ENCODE peak calls at places on chromosomes 16 and 17, in five cellular contexts. Z is prostate gland, F is breast epithelium, R is ascending aorta, M is cardiac muscle cell. L is an unnamed sample.

GRCh38 chr17:13871261-13871660 is 198.0 kb upstream of the COX10 start:
- DNase-seq in Z (no peak), M (no peak), R (no peak), F (no peak), L (no peak)

GRCh38 chr16:86697715-86698114 is 119.4 kb downstream of the FOXL1 start:
- DNase-seq in R (no peak), M (no peak), F (no peak), Z (no peak), L (no peak)

GRCh38 chr17:77366206-77366557 is 225.4 kb downstream of the SEC14L1 start:
- DNase-seq in R (no peak), M (no peak), F (no peak), Z (no peak), L (no peak)

GRCh38 chr16:56948234-56948633 is 13.5 kb upstream of the CETP start:
- DNase-seq in Z (no peak), R (no peak), F (no peak), M (no peak), L (no peak)

GRCh38 chr16:67846063-67846319 is 742 bp upstream of the NUTF2 start:
- DNase-seq in Z (no peak), M (no peak), R (no peak), F (no peak), L (no peak)

GRCh38 chr16:68920349-68920748 is 77.0 kb downstream of the TANGO6 start:
- DNase-seq in Z (no peak), R (no peak), F (no peak), M (no peak), L (no peak)

GRCh38 chr17:31595076-31595475 is 203.6 kb downstream of the RAB11FIP4 start:
- DNase-seq in M (no peak), Z (no peak), R (no peak), F (no peak), L (no peak)

GRCh38 chr16:83137326-83137770 is 510.6 kb downstream of the CDH13 start:
- DNase-seq in M (no peak), R (no peak), Z (peak), F (no peak), L (no peak)

GRCh38 chr17:79441607-79442006 is 169.2 kb downstream of the RBFOX3 start:
- DNase-seq in R (no peak), M (no peak), F (no peak), Z (no peak), L (no peak)

GRCh38 chr17:7224661-7225111 is 4.9 kb downstream of the ACADVL start:
- DNase-seq in F (no peak), Z (no peak), M (no peak), R (no peak), L (no peak)

GRCh38 chr16:35214840-35215239 is 1755.4 kb downstream of the TP53TG3F start:
- DNase-seq in Z (no peak), R (no peak), F (no peak), M (no peak), L (no peak)

GRCh38 chr16:68360547-68360946 is 49.7 kb downstream of the PRMT7 start:
- DNase-seq in M (no peak), F (no peak), R (no peak), Z (no peak), L (no peak)

GRCh38 chr16:78448658-78449327 is 349.3 kb downstream of the WWOX start:
- DNase-seq in F (no peak), R (no peak), Z (no peak), M (no peak), L (no peak)

GRCh38 chr16:577796-578195 is 8.0 kb downstream of the PIGQ start:
- DNase-seq in Z (no peak), R (no peak), F (no peak), M (no peak), L (no peak)

GRCh38 chr16:72815348-72816318 is 232.3 kb downstream of the ZFHX3 start:
- DNase-seq in M (no peak), Z (no peak), R (no peak), F (no peak), L (no peak)

GRCh38 chr17:63695889-63696288 is 4.0 kb downstream of the LIMD2 start:
- DNase-seq in Z (no peak), M (no peak), R (no peak), F (no peak), L (no peak)

GRCh38 chr17:9918804-9919352 is 13.8 kb upstream of the RCVRN start:
- DNase-seq in Z (no peak), F (no peak), M (no peak), R (no peak), L (no peak)

GRCh38 chr17:8080799-8081219 is 6.7 kb downstream of the ALOX12B start:
- DNase-seq in M (no peak), R (no peak), F (no peak), Z (no peak), L (no peak)

GRCh38 chr17:15133826-15134225 is 131.3 kb downstream of the PMP22 start:
- DNase-seq in M (no peak), F (no peak), Z (no peak), R (no peak), L (no peak)

GRCh38 chr16:77212736-77213541 is 13.7 kb downstream of the SYCE1L start:
- DNase-seq in F (peak), R (no peak), M (peak), Z (peak), L (no peak)

GRCh38 chr16:54986404-54986803 is 55.7 kb downstream of the IRX5 start:
- DNase-seq in F (no peak), R (no peak), Z (no peak), M (no peak), L (no peak)

GRCh38 chr17:31559647-31560501 is 168.4 kb downstream of the RAB11FIP4 start:
- DNase-seq in F (peak), R (no peak), Z (no peak), M (no peak), L (no peak)

GRCh38 chr16:26787924-26788323 is 278.8 kb upstream of the C16orf82 start:
- DNase-seq in M (no peak), F (no peak), Z (no peak), R (no peak), L (no peak)

GRCh38 chr17:67080804-67081203 is 36.5 kb downstream of the CACNG1 start:
- DNase-seq in M (no peak), F (no peak), R (no peak), Z (no peak), L (no peak)

GRCh38 chr16:58450590-58450989 is 49.4 kb upstream of the NDRG4 start:
- DNase-seq in F (no peak), R (no peak), M (no peak), Z (no peak), L (no peak)

GRCh38 chr16:50778284-50779163 is 36.6 kb downstream of the CYLD start:
- DNase-seq in M (no peak), Z (no peak), F (no peak), R (no peak), L (no peak)
- H3K27ac ChIP-seq in M (no peak), Z (no peak), F (no peak), R (no peak), L (peak)

GRCh38 chr16:2531696-2532493 is 687 bp upstream of the CEMP1 start:
- DNase-seq in Z (peak), M (peak), F (peak), R (peak), L (peak)

GRCh38 chr16:2535644-2536021 is 2.2 kb upstream of the PDPK1 start:
- DNase-seq in R (no peak), Z (no peak), M (no peak), F (no peak), L (no peak)

GRCh38 chr16:2532494-2533141 is 1.4 kb upstream of the CEMP1 start:
- DNase-seq in R (no peak), F (peak), Z (peak), M (peak), L (peak)

GRCh38 chr16:2533912-2534311 is 2.7 kb upstream of the CEMP1 start:
- DNase-seq in R (no peak), F (no peak), M (no peak), Z (no peak), L (no peak)

DNA sequence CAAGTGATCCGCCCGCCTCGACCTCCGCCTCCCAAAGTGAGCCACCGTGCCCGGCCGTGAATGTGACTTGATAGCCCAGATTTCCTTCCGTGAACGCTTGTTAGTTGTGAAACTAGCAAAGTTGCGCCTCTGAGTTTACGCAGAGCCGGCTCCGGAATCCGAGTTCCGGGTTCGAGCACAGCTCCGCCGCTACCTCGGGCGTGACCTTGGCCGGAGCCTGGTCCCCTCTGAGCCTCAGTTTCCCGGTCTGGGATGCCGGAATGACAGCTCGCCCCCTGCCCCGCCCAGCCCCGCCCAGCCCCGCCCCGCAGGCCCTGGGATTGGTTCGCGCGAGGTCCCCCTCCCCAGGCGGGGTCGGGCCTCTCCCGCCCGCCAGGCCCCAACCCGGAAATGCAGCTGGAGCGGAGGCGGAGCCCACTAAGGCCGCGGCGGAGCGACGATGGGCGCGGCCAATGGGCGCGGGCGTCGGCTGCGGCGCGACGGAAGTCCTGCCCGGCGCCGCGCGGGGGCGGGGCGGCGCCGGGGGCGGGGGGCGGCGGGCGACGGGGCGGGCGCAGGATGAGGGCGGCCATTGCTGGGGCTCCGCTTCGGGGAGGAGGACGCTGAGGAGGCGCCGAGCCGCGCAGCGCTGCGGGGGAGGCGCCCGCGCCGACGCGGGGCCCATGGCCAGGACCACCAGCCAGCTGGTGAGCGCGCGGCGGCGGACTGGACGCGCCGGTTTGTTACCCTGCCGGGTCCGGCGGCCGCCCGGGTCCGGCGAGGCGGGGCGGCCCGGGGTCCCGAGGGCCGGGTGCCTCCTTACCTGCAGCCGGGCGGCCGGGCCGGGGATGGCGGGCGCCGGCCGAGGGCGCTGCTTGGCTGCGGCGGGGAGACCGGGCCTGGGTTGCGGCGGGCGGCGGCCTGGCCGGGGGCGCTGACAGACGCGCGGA is at the start of gene PDPK1:
- DNase-seq in F (peak), Z (peak), M (peak), R (peak), L (peak)
- H3K27ac ChIP-seq in F (peak), Z (peak), M (peak), R (peak), L (peak)

GRCh38 chr17:47942568-47942967 is 1.2 kb downstream of the PNPO start:
- DNase-seq in F (no peak), M (no peak), Z (no peak), R (no peak), L (no peak)

GRCh38 chr17:47941998-47942490 is 673 bp downstream of the PNPO start:
- DNase-seq in R (no peak), F (no peak), M (no peak), Z (no peak), L (no peak)

GRCh38 chr17:47945080-47945479 is 3.7 kb downstream of the PNPO start:
- DNase-seq in M (no peak), R (no peak), Z (no peak), F (no peak), L (no peak)

GRCh38 chr17:47937915-47938314 is 3.5 kb upstream of the PNPO start:
- DNase-seq in Z (no peak), F (no peak), M (no peak), R (no peak), L (no peak)

GRCh38 chr17:47941246-47941997 is at the start of gene PNPO:
- DNase-seq in M (peak), R (peak), Z (peak), F (peak), L (peak)
- H3K27ac ChIP-seq in M (no peak), R (peak), Z (peak), F (peak), L (peak)

DNA sequence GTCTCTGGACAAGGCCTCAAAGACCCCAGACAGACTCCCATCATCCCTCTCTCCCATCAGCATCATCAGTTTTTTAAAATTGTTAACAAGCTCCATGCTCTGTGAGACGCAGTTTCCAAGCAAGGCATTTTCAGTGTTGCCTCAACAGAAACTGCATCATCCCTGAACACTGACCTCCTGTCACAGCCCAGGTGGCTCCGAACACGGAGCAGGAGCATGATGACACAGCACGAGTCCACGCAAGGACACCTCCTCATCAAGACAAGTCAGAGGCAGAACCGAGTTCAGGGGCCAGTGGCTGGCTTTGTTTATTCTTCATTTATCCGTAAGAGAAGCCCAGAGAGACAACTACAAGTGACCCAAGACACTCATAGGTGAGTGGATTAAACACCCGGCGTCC is 91.4 kb downstream of the ANKRD11 start:
- DNase-seq in M (no peak), Z (no peak), R (no peak), F (no peak), L (no peak)
- H3K27ac ChIP-seq in M (no peak), Z (no peak), R (no peak), F (no peak), L (no peak)

GRCh38 chr17:70564006-70564620 is 394.8 kb downstream of the KCNJ2 start:
- DNase-seq in M (no peak), Z (no peak), F (no peak), R (no peak), L (no peak)
- H3K27ac ChIP-seq in M (no peak), Z (no peak), F (no peak), R (no peak), L (no peak)

GRCh38 chr17:58325289-58325726 is 3.3 kb downstream of the TSPOAP1 start:
- DNase-seq in Z (no peak), M (peak), F (no peak), R (no peak), L (no peak)

GRCh38 chr17:58322581-58323419 is 5.8 kb downstream of the TSPOAP1 start:
- DNase-seq in F (no peak), Z (no peak), M (no peak), R (no peak), L (no peak)

GRCh38 chr17:58321571-58322525 is 6.7 kb downstream of the TSPOAP1 start:
- DNase-seq in R (no peak), Z (no peak), F (no peak), M (no peak), L (no peak)

GRCh38 chr17:58324409-58325288 is 3.9 kb downstream of the TSPOAP1 start:
- DNase-seq in R (no peak), F (peak), M (peak), Z (peak), L (no peak)

DNA sequence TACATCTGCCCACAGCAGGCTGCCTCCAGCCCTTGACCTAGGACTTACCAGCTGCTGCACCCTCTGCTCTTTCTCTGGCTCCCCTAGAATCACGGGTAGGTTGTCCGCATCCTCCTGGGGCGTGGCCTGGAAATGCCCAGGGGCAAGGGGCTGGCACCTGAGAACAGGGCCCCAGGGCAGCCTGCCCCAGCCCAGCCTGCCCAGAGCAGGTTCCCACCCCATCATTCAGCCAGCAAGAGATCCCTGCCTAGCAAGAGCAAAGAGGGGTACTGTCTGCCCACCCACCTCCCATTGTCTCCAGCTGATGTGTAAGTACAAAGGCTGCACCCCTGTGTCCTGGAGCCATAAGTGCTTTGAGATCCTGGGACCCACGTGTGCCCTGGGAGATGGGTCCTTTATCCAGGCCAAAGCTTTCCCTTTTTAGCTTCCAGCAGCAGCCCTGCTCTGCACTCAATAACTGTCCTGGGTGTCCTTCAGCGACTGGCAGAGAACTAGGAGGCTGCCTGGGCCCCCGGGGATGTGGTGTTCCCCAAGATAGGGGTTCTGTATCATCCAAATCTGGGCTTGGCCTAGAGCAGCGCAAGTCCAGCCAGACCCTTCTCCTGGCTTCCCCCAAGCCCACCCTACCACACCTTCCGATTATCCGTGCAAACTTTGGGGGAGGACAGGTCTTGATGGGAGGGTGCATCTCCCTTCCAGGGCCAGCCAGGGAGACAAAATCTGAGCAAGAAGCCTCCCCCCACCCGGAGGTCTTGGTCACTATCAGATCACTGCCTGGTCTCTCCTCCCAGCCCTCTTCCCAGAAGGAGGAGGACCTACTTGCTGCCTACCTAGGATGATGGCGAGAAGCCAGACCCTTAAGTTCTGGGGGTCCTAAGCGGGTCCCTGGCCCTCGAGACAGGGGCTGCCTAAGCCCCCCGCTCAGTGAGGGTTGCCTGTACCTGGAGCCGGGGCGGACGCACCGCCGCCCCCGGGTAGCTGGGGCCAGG is 4.9 kb downstream of the TSPOAP1 start:
- DNase-seq in R (no peak), Z (no peak), F (no peak), M (peak), L (no peak)
- H3K27ac ChIP-seq in R (peak), Z (peak), F (peak), M (no peak), L (no peak)

DNA sequence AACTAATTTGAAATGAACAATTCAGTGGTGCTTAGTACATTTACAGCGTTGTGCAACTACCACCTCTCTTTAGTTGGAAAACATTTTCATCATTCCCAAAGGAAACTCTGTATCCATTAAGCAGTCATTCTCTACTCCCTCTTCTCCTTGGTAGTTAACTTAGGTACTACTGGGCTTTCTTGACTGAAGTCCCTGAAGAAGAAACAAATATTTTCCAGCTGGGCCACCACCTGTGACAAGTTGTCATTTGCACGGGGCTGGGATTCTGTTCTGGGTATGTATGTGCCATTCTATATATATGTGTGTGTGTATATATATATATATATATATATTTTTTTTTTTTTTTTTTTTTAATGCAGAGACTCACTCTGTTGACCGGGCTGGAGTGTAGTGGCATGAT is 15.4 kb upstream of the RMI2 start:
- DNase-seq in F (no peak), M (no peak), Z (no peak), R (no peak), L (no peak)
- H3K27ac ChIP-seq in F (no peak), M (no peak), Z (no peak), R (no peak), L (no peak)

GRCh38 chr16:74997042-74997491 is 1.8 kb upstream of the ZNRF1 start:
- DNase-seq in F (no peak), M (no peak), Z (no peak), R (no peak), L (no peak)

GRCh38 chr16:74998481-74999207 is at the start of gene ZNRF1:
- DNase-seq in M (peak), Z (peak), R (no peak), F (peak), L (peak)

GRCh38 chr16:74999683-75000480 is 1.1 kb downstream of the ZNRF1 start:
- DNase-seq in R (no peak), Z (peak), F (peak), M (peak), L (no peak)

GRCh38 chr16:75000481-75001081 is 1.8 kb downstream of the ZNRF1 start:
- DNase-seq in M (peak), R (no peak), Z (no peak), F (no peak), L (peak)

DNA sequence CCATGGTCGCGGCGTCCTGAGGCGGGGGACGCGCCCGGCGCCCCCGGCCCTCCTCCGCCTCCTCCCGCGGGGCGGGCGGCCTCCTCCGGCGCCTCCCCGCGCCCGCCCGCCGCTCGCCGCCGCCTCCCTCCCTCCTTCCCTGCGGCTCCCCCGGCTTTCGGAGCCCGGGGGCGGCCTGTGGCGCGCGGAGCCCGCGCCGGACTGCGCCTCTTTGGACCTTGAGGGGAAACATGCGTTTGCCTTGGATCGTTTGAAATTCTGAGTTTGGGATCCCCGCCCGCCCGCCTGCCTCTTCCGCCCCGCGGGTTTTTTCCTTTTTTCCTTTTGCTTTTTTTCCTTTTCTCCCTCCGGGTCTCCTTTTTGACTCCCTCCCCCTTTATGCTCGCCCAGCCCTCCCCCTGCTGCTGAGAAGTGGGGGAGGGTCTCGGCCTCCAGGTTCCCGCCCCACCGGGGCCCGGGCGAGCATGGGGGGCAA is 421 bp downstream of the ZNRF1 start:
- DNase-seq in M (no peak), R (no peak), Z (peak), F (no peak), L (no peak)
- H3K27ac ChIP-seq in M (peak), R (peak), Z (peak), F (peak), L (peak)

GRCh38 chr17:41773190-41773588 is 13.3 kb downstream of the JUP start:
- DNase-seq in F (peak), M (peak), R (peak), Z (peak), L (no peak)
- H3K27ac ChIP-seq in F (peak), M (peak), R (peak), Z (peak), L (no peak)